ENCODE peak calls at places on chromosomes 1 and 21, in four cellular contexts. B is suprapubic skin, W is HepG2, K is A549. T is an unnamed sample.

GRCh38 chr1:228146761-228147693 is 2.7 kb upstream of the GJC2 start:
- DNase-seq in W (no peak), B (peak; percentile 64), K (no peak), T (peak; percentile 39)

GRCh38 chr1:70778934-70779333 is 268.7 kb downstream of the PTGER3 start:
- DNase-seq in K (no peak), B (no peak), W (no peak), T (no peak)

GRCh38 chr1:212242288-212242984 is 42.8 kb upstream of the PPP2R5A start:
- DNase-seq in B (no peak), K (no peak), W (peak; percentile 79), T (no peak)

GRCh38 chr1:109794319-109795132 is 30.8 kb upstream of the EPS8L3 start:
- DNase-seq in K (no peak), W (peak; percentile 29), B (peak; percentile 56), T (no peak)

GRCh38 chr1:179447489-179447888 is 81.7 kb downstream of the AXDND1 start:
- DNase-seq in B (no peak), K (peak; percentile 44), W (peak; percentile 35), T (no peak)

GRCh38 chr1:227395391-227396028 is 77.2 kb upstream of the CDC42BPA start:
- DNase-seq in K (no peak), B (no peak), W (no peak), T (no peak)

GRCh38 chr1:228402638-228403025 is 4.0 kb downstream of the TRIM11 start:
- DNase-seq in W (no peak), B (peak; percentile 42), K (no peak), T (no peak)

GRCh38 chr21:45390121-45390751 is 14.7 kb upstream of the COL18A1 start:
- DNase-seq in K (no peak), B (peak; percentile 51), W (no peak), T (peak; percentile 41)

GRCh38 chr1:232805269-232806070 is at the start of gene MAP10:
- DNase-seq in W (no peak), K (peak; percentile 79), B (peak; percentile 74), T (peak; percentile 76)

GRCh38 chr1:94952539-94952938 is 25.6 kb upstream of the CNN3 start:
- DNase-seq in K (no peak), W (no peak), B (no peak), T (no peak)

GRCh38 chr1:22208265-22208972 is 65.5 kb upstream of the WNT4 start:
- DNase-seq in W (no peak), B (no peak), K (no peak), T (no peak)

GRCh38 chr1:53062731-53063591 is 948 bp downstream of the PODN start:
- DNase-seq in W (no peak), K (no peak), B (peak; percentile 61), T (peak; percentile 51)

GRCh38 chr1:156942576-156942975 is 22.1 kb downstream of the LRRC71 start:
- DNase-seq in W (no peak), K (no peak), B (no peak), T (no peak)

GRCh38 chr1:19400875-19401854 is 84.2 kb downstream of the CAPZB start:
- DNase-seq in K (no peak), W (no peak), B (no peak), T (peak; percentile 62)
- H3K4me1 ChIP-seq in K (no peaks in the 10 kb centered on the region), W (peaks cover 34% of the 10 kb centered on the region), B (peaks cover 47% of the 10 kb centered on the region), T (peaks cover 54% of the 10 kb centered on the region)

GRCh38 chr1:75079535-75080290 is 54.5 kb upstream of the LHX8 start:
- DNase-seq in K (no peak), B (no peak), W (no peak), T (no peak)
- TF ChIP-seq EP300 in K (no peak), B (no peak), W (no peak), T (no peak)

DNA sequence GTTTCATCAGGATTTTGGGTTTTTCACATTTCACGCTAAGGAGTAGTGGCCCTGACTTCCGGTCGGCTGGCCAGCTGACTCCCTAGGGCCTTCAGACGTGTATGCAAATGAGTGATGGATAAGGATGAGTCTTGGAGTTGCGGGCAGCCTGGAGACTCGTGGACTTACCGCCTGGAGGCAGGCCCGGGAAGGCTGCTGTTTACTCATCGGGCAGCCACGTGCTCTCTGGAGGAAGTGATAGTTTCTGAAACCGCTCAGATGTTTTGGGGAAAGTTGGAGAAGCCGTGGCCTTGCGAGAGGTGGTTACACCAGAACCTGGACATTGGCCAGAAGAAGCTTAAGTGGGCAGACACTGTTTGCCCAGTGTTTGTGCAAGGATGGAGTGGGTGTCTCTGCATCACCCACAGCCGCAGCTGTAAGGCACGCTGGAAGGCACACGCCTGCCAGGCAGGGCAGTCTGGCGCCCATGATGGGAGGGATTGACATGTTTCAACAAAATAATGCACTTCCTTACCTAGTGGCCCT is 23.1 kb upstream of the TNFRSF1B start:
- DNase-seq in B (peak; percentile 91), K (peak; percentile 14), W (no peak), T (peak; percentile 81)
- H3K4me1 ChIP-seq in B (peaks cover 36% of the 10 kb centered on the region), K (peaks cover 4% of the 10 kb centered on the region), W (peaks cover 41% of the 10 kb centered on the region), T (peaks cover 16% of the 10 kb centered on the region)

GRCh38 chr1:115099693-115100050 is 10.4 kb upstream of the TSPAN2 start:
- DNase-seq in B (no peak), W (no peak), K (no peak), T (no peak)

DNA sequence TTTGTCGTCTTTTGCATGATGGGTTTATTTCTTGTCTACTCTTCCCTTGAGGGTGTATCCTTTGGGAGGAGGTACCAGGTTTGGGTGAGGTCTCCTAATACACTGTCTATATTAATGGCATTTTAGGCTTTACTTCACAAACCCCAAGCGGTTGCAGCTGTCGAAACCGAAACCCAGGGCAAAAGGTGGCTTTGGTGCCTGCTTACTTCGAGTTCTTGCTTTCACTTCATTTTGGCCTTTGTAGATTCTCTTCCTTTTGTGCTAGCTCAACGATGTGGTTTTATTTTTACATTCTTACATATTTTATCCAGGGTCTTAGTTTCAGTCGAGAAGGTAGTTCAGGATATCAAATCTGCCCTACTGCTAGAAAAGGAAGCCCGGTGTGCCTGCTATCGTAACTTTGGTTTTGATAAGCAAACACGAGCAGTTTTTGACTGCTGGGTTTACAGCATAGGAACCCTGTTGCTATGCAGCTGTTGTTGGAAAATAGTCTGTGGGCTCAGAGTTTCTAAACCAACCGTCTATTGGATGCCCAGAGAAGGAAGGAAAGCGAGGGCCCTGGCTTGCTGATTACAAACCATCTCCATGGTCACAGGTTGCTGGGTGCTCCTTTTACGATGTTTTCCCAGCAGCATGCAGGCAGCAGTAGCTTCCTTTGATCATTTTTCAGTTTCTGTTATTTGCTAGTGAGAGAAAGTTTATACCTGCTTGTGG is 9.8 kb upstream of the TSPAN2 start:
- DNase-seq in K (peak; percentile 46), W (no peak), B (no peak), T (no peak)
- TF ChIP-seq EP300 in K (no peak), W (no peak), B (no peak), T (no peak)

GRCh38 chr1:221761354-221762002 is 19.6 kb upstream of the DUSP10 start:
- DNase-seq in B (no peak), W (no peak), K (no peak), T (no peak)
- H3K4me1 ChIP-seq in B (no peaks in the 10 kb centered on the region), W (no peaks in the 10 kb centered on the region), K (no peaks in the 10 kb centered on the region), T (peaks cover 5% of the 10 kb centered on the region)

DNA sequence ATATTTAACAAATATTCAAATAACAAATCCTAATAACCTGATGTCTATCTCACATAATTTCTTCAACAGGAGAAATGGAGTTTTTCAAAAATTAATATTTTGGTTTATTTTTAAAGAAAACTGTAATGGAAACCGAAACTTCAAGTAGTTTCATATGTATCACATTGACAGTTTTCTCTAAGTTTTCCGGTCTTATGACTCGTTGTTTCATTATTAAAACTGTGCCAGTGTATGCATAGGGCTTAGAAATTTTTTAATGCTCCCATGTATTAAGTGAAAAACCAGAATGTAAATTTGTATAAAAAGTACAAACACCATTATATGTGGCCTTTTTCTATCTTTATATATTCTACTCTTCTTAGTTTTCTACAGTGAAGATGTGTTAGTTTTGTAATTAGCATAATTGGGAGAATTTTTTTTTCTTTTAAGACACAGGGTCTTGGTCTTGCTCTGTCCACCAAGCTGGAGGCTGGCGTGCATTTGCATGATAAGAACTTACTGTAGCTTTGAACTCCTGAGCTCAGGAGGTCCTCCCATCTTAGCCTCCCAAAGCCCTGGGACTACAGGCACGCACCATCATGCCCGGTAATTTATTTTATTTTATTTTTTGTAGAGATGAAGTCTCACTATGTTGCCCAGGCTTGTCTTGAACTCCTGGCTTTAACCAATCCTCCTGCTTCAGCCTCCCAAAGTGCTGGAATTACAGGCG is 43.9 kb upstream of the SAMSN1 start:
- DNase-seq in K (no peak), B (no peak), W (no peak), T (no peak)
- TF ChIP-seq EP300 in K (no peak), B (no peak), W (no peak), T (no peak)

GRCh38 chr21:36478207-36478701 is 1.7 kb downstream of the CLDN14 start:
- DNase-seq in K (peak; percentile 86), B (no peak), W (no peak), T (no peak)

GRCh38 chr21:36479415-36480402 is at the start of gene CLDN14:
- DNase-seq in B (no peak), K (no peak), W (peak; percentile 86), T (no peak)

GRCh38 chr21:36480618-36481017 is 696 bp upstream of the CLDN14 start:
- DNase-seq in K (no peak), W (no peak), B (no peak), T (no peak)

GRCh38 chr21:36477559-36477958 is 2.4 kb downstream of the CLDN14 start:
- DNase-seq in W (no peak), K (no peak), B (no peak), T (no peak)

GRCh38 chr21:36478941-36479340 is 981 bp downstream of the CLDN14 start:
- DNase-seq in B (no peak), W (no peak), K (peak; percentile 28), T (no peak)
- H3K4me1 ChIP-seq in B (peaks cover 6% of the 10 kb centered on the region), W (peaks cover 79% of the 10 kb centered on the region), K (peaks cover 37% of the 10 kb centered on the region), T (peaks cover 3% of the 10 kb centered on the region)

DNA sequence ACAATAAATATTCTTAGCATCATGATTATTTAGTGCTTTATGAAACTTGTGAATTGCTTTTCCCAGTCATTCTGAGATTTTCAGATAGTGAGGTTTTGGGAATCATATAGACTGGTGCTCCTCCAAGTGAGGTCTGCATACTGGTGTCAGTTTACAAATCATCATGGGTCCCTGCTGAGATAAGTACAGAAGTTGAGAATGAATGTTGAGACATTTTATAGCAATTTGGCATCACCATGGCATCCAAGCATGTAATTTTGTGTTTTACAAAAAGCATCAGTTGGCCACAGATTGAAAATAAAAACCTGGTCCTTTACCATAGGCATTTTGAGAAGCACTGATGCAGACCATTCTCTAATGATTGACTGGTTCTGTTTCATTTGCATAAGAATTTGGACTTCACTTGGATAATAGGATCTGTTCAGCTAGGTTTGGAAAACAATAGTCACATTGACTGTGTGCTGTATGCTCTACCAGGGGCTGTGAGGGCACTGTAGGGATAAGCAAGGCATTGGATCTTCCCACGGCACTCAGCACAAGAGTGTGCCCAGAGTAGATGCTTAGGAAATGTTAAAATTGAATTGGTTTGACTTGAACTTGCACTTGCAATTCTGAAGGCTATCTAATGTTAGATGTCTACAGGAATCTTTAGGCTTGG is 79.0 kb upstream of the JUN start:
- DNase-seq in W (no peak), B (no peak), K (no peak), T (no peak)
- TF ChIP-seq EP300 in W (no peak), B (no peak), K (no peak), T (no peak)

DNA sequence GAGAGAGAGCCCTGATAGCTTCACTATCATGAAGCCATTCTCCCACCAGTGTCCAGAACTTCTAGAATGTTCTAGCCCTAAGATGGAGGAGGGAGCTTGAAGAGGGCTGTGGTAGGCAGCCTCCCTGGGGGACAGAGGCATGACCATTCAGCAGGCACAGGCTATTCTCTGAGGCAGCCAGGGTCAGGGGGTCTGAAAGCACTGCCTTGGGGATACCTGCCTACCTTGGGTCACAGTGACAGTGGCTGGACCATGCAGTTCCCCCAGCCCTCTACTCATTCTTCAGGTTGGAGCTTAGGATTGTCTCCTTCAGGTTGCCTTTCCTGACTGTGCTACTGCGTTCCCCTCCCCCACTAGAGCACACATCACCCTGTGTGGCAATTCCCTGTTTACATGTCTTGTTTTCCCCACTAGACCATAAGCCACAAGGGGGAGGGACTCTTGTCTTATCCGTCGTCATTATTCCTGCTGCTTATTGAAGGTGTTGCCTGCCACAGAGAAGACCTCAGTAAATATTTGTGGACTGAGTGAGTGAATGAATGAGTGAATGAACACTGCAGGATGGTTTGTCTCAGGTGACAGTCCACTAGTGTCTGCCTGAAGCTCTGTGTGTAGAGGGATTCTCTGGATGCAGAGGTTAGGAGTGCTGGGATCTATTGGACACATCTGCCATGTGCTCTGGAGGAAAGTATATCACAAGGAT is 5.2 kb downstream of the ZDHHC18 start:
- DNase-seq in K (no peak), B (no peak), W (peak; percentile 91), T (no peak)
- H3K4me1 ChIP-seq in K (peaks cover 23% of the 10 kb centered on the region), B (peaks cover 32% of the 10 kb centered on the region), W (peaks cover 52% of the 10 kb centered on the region), T (peaks cover 11% of the 10 kb centered on the region)

T was measured in ovary.